ENCODE peak calls at places on chromosomes 5 and 9, in ten cellular contexts. One of them, this sample, is unnamed.

GRCh38 chr5:72692273-72692672 is 124.2 kb upstream of the TNPO1 start:
- DNase-seq in body of pancreas: no peak
- DNase-seq in ascending aorta: no peak
- DNase-seq in IMR-90: peak; percentile 30
- DNase-seq in A673: no peak
- DNase-seq in OCI-LY7: no peak
- DNase-seq in AG04450: no peak
- DNase-seq in lower leg skin: no peak
- DNase-seq in GM10248: no peak
- DNase-seq in lower lobe of right lung: no peak
- DNase-seq in this sample: no peak

GRCh38 chr9:93731963-93732362 is 155.6 kb downstream of the PHF2 start:
- DNase-seq in body of pancreas: no peak
- DNase-seq in ascending aorta: no peak
- DNase-seq in IMR-90: no peak
- DNase-seq in A673: no peak
- DNase-seq in OCI-LY7: no peak
- DNase-seq in AG04450: no peak
- DNase-seq in lower leg skin: no peak
- DNase-seq in GM10248: no peak
- DNase-seq in lower lobe of right lung: no peak
- DNase-seq in this sample: no peak

GRCh38 chr9:96436456-96437126 is 13.4 kb upstream of the HABP4 start:
- DNase-seq in body of pancreas: no peak
- DNase-seq in ascending aorta: no peak
- DNase-seq in IMR-90: no peak
- DNase-seq in A673: no peak
- DNase-seq in OCI-LY7: no peak
- DNase-seq in AG04450: no peak
- DNase-seq in lower leg skin: no peak
- DNase-seq in GM10248: no peak
- DNase-seq in lower lobe of right lung: no peak
- DNase-seq in this sample: no peak

GRCh38 chr5:37553720-37554402 is 174.7 kb downstream of the WDR70 start:
- DNase-seq in body of pancreas: no peak
- DNase-seq in ascending aorta: no peak
- DNase-seq in IMR-90: peak; percentile 76
- DNase-seq in A673: peak; percentile 56
- DNase-seq in OCI-LY7: no peak
- DNase-seq in AG04450: no peak
- DNase-seq in lower leg skin: no peak
- DNase-seq in GM10248: no peak
- DNase-seq in lower lobe of right lung: no peak
- DNase-seq in this sample: no peak

GRCh38 chr9:110919609-110920008 is 118.7 kb downstream of the LPAR1 start:
- DNase-seq in body of pancreas: no peak
- DNase-seq in ascending aorta: no peak
- DNase-seq in IMR-90: peak; percentile 90
- DNase-seq in A673: peak; percentile 60
- DNase-seq in OCI-LY7: no peak
- DNase-seq in AG04450: no peak
- DNase-seq in lower leg skin: no peak
- DNase-seq in GM10248: no peak
- DNase-seq in lower lobe of right lung: no peak
- DNase-seq in this sample: no peak

GRCh38 chr9:136629879-136630661 is 32.6 kb upstream of the EGFL7 start:
- DNase-seq in body of pancreas: peak; percentile 66
- DNase-seq in ascending aorta: no peak
- DNase-seq in IMR-90: peak; percentile 24
- DNase-seq in A673: peak; percentile 75
- DNase-seq in OCI-LY7: peak; percentile 48
- DNase-seq in AG04450: no peak
- DNase-seq in lower leg skin: no peak
- DNase-seq in GM10248: peak; percentile 81
- DNase-seq in lower lobe of right lung: peak; percentile 82
- DNase-seq in this sample: peak; percentile 85

GRCh38 chr9:16191691-16192402 is 639.0 kb downstream of the CCDC171 start:
- DNase-seq in body of pancreas: peak; percentile 57
- DNase-seq in ascending aorta: peak; percentile 83
- DNase-seq in IMR-90: peak; percentile 87
- DNase-seq in A673: peak; percentile 60
- DNase-seq in OCI-LY7: peak; percentile 24
- DNase-seq in AG04450: peak; percentile 53
- DNase-seq in lower leg skin: peak; percentile 94
- DNase-seq in GM10248: peak; percentile 61
- DNase-seq in lower lobe of right lung: peak; percentile 79
- DNase-seq in this sample: peak; percentile 66

GRCh38 chr5:74897049-74897448 is 30.9 kb upstream of the FAM169A start:
- DNase-seq in body of pancreas: no peak
- DNase-seq in ascending aorta: no peak
- DNase-seq in IMR-90: no peak
- DNase-seq in A673: no peak
- DNase-seq in OCI-LY7: no peak
- DNase-seq in AG04450: no peak
- DNase-seq in lower leg skin: no peak
- DNase-seq in GM10248: no peak
- DNase-seq in lower lobe of right lung: no peak
- DNase-seq in this sample: no peak

GRCh38 chr9:123353984-123354591 is 1.9 kb upstream of the CRB2 start:
- DNase-seq in body of pancreas: peak; percentile 63
- DNase-seq in ascending aorta: peak; percentile 74
- DNase-seq in IMR-90: peak; percentile 46
- DNase-seq in A673: peak; percentile 70
- DNase-seq in OCI-LY7: peak; percentile 75
- DNase-seq in AG04450: peak; percentile 11
- DNase-seq in lower leg skin: peak; percentile 90
- DNase-seq in GM10248: peak; percentile 85
- DNase-seq in lower lobe of right lung: peak; percentile 70
- DNase-seq in this sample: peak; percentile 86

GRCh38 chr5:142911170-142911569 is 141.0 kb downstream of the ARHGAP26 start:
- DNase-seq in body of pancreas: no peak
- DNase-seq in ascending aorta: no peak
- DNase-seq in IMR-90: no peak
- DNase-seq in A673: no peak
- DNase-seq in OCI-LY7: no peak
- DNase-seq in AG04450: no peak
- DNase-seq in lower leg skin: no peak
- DNase-seq in GM10248: no peak
- DNase-seq in lower lobe of right lung: no peak
- DNase-seq in this sample: no peak

GRCh38 chr5:77816686-77817085 is 40.5 kb upstream of the TBCA start:
- DNase-seq in body of pancreas: no peak
- DNase-seq in ascending aorta: no peak
- DNase-seq in IMR-90: no peak
- DNase-seq in A673: no peak
- DNase-seq in OCI-LY7: no peak
- DNase-seq in AG04450: no peak
- DNase-seq in lower leg skin: no peak
- DNase-seq in GM10248: no peak
- DNase-seq in lower lobe of right lung: no peak
- DNase-seq in this sample: no peak

GRCh38 chr9:112031400-112031799 is 134.8 kb downstream of the UGCG start:
- DNase-seq in body of pancreas: no peak
- DNase-seq in ascending aorta: no peak
- DNase-seq in IMR-90: no peak
- DNase-seq in A673: no peak
- DNase-seq in OCI-LY7: no peak
- DNase-seq in AG04450: no peak
- DNase-seq in lower leg skin: no peak
- DNase-seq in GM10248: no peak
- DNase-seq in lower lobe of right lung: no peak
- DNase-seq in this sample: no peak

DNA sequence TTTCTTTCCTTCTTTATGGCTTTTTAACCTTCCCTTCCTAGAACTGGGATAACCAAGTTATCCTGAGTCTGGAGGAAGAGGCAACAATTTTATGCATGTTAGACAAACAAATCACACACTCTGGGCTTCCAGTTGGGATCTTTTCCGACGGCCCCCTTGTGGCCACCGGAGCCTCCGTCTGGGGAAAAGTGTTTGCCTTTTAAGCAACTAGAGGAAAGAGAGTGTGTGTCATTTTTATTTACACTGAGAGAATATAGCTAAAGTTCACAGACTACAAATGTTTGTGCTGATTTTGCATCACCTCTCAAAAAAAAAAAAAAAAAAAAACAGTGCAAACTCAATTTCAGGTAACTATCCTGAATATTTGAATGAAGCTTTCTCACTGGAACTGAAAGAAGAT is 126.2 kb downstream of the SEMA6A start:
- DNase-seq in body of pancreas: no peak
- DNase-seq in ascending aorta: no peak
- DNase-seq in IMR-90: no peak
- DNase-seq in A673: no peak
- DNase-seq in OCI-LY7: no peak
- DNase-seq in AG04450: no peak
- DNase-seq in lower leg skin: no peak
- DNase-seq in GM10248: no peak
- DNase-seq in lower lobe of right lung: no peak
- DNase-seq in this sample: no peak
- TF ChIP-seq CTCF in body of pancreas: no peak
- TF ChIP-seq CTCF in ascending aorta: no peak
- TF ChIP-seq CTCF in IMR-90: no peak
- TF ChIP-seq CTCF in A673: no peak
- TF ChIP-seq CTCF in OCI-LY7: no peak
- TF ChIP-seq CTCF in AG04450: no peak
- TF ChIP-seq CTCF in lower leg skin: no peak
- TF ChIP-seq CTCF in GM10248: no peak
- TF ChIP-seq CTCF in lower lobe of right lung: no peak
- TF ChIP-seq CTCF in this sample: no peak

GRCh38 chr9:131018621-131019020 is 9.6 kb downstream of the LAMC3 start:
- DNase-seq in body of pancreas: no peak
- DNase-seq in ascending aorta: no peak
- DNase-seq in IMR-90: no peak
- DNase-seq in A673: no peak
- DNase-seq in OCI-LY7: no peak
- DNase-seq in AG04450: no peak
- DNase-seq in lower leg skin: no peak
- DNase-seq in GM10248: no peak
- DNase-seq in lower lobe of right lung: no peak
- DNase-seq in this sample: no peak
- TF ChIP-seq CTCF in body of pancreas: no peak
- TF ChIP-seq CTCF in ascending aorta: no peak
- TF ChIP-seq CTCF in IMR-90: no peak
- TF ChIP-seq CTCF in A673: peak; percentile 39
- TF ChIP-seq CTCF in OCI-LY7: peak; percentile 39
- TF ChIP-seq CTCF in AG04450: peak; percentile 23
- TF ChIP-seq CTCF in lower leg skin: no peak
- TF ChIP-seq CTCF in GM10248: no peak
- TF ChIP-seq CTCF in lower lobe of right lung: no peak
- TF ChIP-seq CTCF in this sample: no peak

DNA sequence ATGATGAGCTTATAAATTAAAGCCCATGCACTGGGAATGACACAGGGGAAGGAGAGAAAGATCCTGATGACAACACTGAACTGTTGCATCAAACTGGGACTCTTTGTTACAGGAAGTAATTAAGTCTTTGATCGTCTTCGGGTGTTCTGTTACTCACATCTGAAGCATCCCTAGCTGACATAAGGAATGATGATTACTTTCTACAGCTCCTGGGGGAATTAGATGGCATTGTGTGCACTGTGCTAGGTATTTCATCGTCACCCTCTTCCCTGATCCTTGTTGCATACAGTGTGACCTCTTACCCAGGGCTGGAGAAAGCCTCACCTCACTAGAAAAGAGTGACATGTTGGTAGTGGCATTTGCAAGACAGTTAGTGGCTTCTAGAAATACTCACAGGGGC is 118.0 kb downstream of the FGF18 start:
- DNase-seq in body of pancreas: no peak
- DNase-seq in ascending aorta: no peak
- DNase-seq in IMR-90: no peak
- DNase-seq in A673: peak; percentile 50
- DNase-seq in OCI-LY7: no peak
- DNase-seq in AG04450: no peak
- DNase-seq in lower leg skin: no peak
- DNase-seq in GM10248: no peak
- DNase-seq in lower lobe of right lung: no peak
- DNase-seq in this sample: no peak
- TF ChIP-seq CTCF in body of pancreas: no peak
- TF ChIP-seq CTCF in ascending aorta: no peak
- TF ChIP-seq CTCF in IMR-90: no peak
- TF ChIP-seq CTCF in A673: no peak
- TF ChIP-seq CTCF in OCI-LY7: no peak
- TF ChIP-seq CTCF in AG04450: no peak
- TF ChIP-seq CTCF in lower leg skin: no peak
- TF ChIP-seq CTCF in GM10248: no peak
- TF ChIP-seq CTCF in lower lobe of right lung: no peak
- TF ChIP-seq CTCF in this sample: no peak

GRCh38 chr5:91301459-91301858 is 81.7 kb downstream of the ARRDC3 start:
- DNase-seq in body of pancreas: no peak
- DNase-seq in ascending aorta: no peak
- DNase-seq in IMR-90: peak; percentile 53
- DNase-seq in A673: no peak
- DNase-seq in OCI-LY7: no peak
- DNase-seq in AG04450: no peak
- DNase-seq in lower leg skin: no peak
- DNase-seq in GM10248: no peak
- DNase-seq in lower lobe of right lung: no peak
- DNase-seq in this sample: no peak

GRCh38 chr5:91302958-91303357 is 80.2 kb downstream of the ARRDC3 start:
- DNase-seq in body of pancreas: no peak
- DNase-seq in ascending aorta: no peak
- DNase-seq in IMR-90: no peak
- DNase-seq in A673: no peak
- DNase-seq in OCI-LY7: no peak
- DNase-seq in AG04450: no peak
- DNase-seq in lower leg skin: no peak
- DNase-seq in GM10248: no peak
- DNase-seq in lower lobe of right lung: no peak
- DNase-seq in this sample: no peak

GRCh38 chr5:91305640-91306039 is 77.5 kb downstream of the ARRDC3 start:
- DNase-seq in body of pancreas: no peak
- DNase-seq in ascending aorta: no peak
- DNase-seq in IMR-90: no peak
- DNase-seq in A673: no peak
- DNase-seq in OCI-LY7: no peak
- DNase-seq in AG04450: no peak
- DNase-seq in lower leg skin: no peak
- DNase-seq in GM10248: no peak
- DNase-seq in lower lobe of right lung: no peak
- DNase-seq in this sample: no peak

GRCh38 chr5:91306497-91306896 is 76.6 kb downstream of the ARRDC3 start:
- DNase-seq in body of pancreas: no peak
- DNase-seq in ascending aorta: no peak
- DNase-seq in IMR-90: peak; percentile 31
- DNase-seq in A673: no peak
- DNase-seq in OCI-LY7: no peak
- DNase-seq in AG04450: no peak
- DNase-seq in lower leg skin: no peak
- DNase-seq in GM10248: no peak
- DNase-seq in lower lobe of right lung: no peak
- DNase-seq in this sample: no peak

DNA sequence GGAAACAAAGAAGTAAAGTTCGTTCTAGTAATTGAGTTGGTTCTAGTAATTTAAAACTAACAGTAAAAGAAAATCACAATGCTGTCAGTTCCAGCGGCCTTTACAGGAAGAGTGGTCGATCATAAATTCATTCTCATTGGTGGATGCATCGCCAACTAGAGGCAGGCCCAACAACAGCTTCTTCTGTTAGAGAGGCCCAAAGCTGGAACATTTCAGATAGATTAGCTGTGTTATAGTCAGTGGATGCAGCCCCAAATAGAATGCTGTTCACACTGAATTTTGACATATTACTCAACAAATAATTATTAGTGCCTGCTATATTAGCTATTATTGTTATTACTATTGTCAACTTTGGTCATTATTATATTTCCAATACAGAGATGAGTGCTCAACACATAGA is 80.8 kb downstream of the ARRDC3 start:
- DNase-seq in body of pancreas: no peak
- DNase-seq in ascending aorta: no peak
- DNase-seq in IMR-90: no peak
- DNase-seq in A673: no peak
- DNase-seq in OCI-LY7: no peak
- DNase-seq in AG04450: no peak
- DNase-seq in lower leg skin: no peak
- DNase-seq in GM10248: no peak
- DNase-seq in lower lobe of right lung: no peak
- DNase-seq in this sample: no peak
- TF ChIP-seq CTCF in body of pancreas: no peak
- TF ChIP-seq CTCF in ascending aorta: no peak
- TF ChIP-seq CTCF in IMR-90: no peak
- TF ChIP-seq CTCF in A673: peak; percentile 45
- TF ChIP-seq CTCF in OCI-LY7: peak; percentile 57
- TF ChIP-seq CTCF in AG04450: no peak
- TF ChIP-seq CTCF in lower leg skin: no peak
- TF ChIP-seq CTCF in GM10248: no peak
- TF ChIP-seq CTCF in lower lobe of right lung: no peak
- TF ChIP-seq CTCF in this sample: no peak